ENCODE peak calls at places on chromosome 3, in six cellular contexts. C, G, W, Q, Z and L are unnamed samples.
A peak's percentile ranks its signal among the peaks of the same experiment; 100 is the strongest.

GRCh38 chr3:18443670-18444596 is 18.8 kb upstream of the SATB1 start:
- DNase-seq in C (no peak), G (peak; percentile 35), W (no peak), Q (no peak), Z (no peak), L (no peak)

GRCh38 chr3:152302521-152303021 is 33.8 kb downstream of the MBNL1 start:
- DNase-seq in C (peak; percentile 79), G (peak; percentile 81), W (no peak), Q (peak; percentile 93), Z (peak; percentile 89), L (peak; percentile 24)

GRCh38 chr3:53166206-53166605 is 5.2 kb downstream of the PRKCD start:
- DNase-seq in C (no peak), G (no peak), W (no peak), Q (no peak), Z (no peak), L (no peak)

GRCh38 chr3:24686764-24687163 is 192.1 kb upstream of the THRB start:
- DNase-seq in C (no peak), G (no peak), W (no peak), Q (no peak), Z (peak; percentile 83), L (no peak)

GRCh38 chr3:195044411-195044810 is 226.5 kb downstream of the XXYLT1 start:
- DNase-seq in C (no peak), G (peak; percentile 7), W (no peak), Q (no peak), Z (no peak), L (no peak)

GRCh38 chr3:66971891-66972551 is 26.1 kb upstream of the KBTBD8 start:
- DNase-seq in C (peak; percentile 5), G (peak; percentile 77), W (peak; percentile 72), Q (peak; percentile 10), Z (peak; percentile 69), L (peak; percentile 77)

GRCh38 chr3:172522871-172523818 is at the start of gene TNFSF10:
- DNase-seq in C (no peak), G (peak; percentile 69), W (peak; percentile 57), Q (no peak), Z (no peak), L (peak; percentile 91)

GRCh38 chr3:107884719-107885460 is 205.9 kb downstream of the CD47 start:
- DNase-seq in C (peak; percentile 57), G (no peak), W (no peak), Q (peak; percentile 76), Z (peak; percentile 46), L (no peak)

GRCh38 chr3:97793415-97794019 is 28.3 kb upstream of the CRYBG3 start:
- DNase-seq in C (peak; percentile 9), G (no peak), W (peak; percentile 45), Q (peak; percentile 25), Z (peak; percentile 59), L (peak; percentile 65)

GRCh38 chr3:12395349-12396012 is 88.8 kb upstream of the TSEN2 start:
- DNase-seq in C (no peak), G (no peak), W (no peak), Q (no peak), Z (peak; percentile 24), L (no peak)

GRCh38 chr3:173584834-173585831 is 187.6 kb downstream of the NLGN1 start:
- DNase-seq in C (no peak), G (peak; percentile 37), W (peak; percentile 17), Q (no peak), Z (peak; percentile 74), L (peak; percentile 69)

GRCh38 chr3:60339310-60339709 is 911.9 kb downstream of the FHIT start:
- DNase-seq in C (no peak), G (no peak), W (no peak), Q (no peak), Z (no peak), L (no peak)

GRCh38 chr3:50139718-50140423 is 15.3 kb upstream of the SEMA3F start:
- DNase-seq in C (no peak), G (no peak), W (no peak), Q (no peak), Z (no peak), L (no peak)

GRCh38 chr3:177554900-177555759 is 357.8 kb upstream of the TBL1XR1 start:
- DNase-seq in C (no peak), G (peak; percentile 54), W (no peak), Q (peak; percentile 50), Z (peak; percentile 83), L (no peak)

GRCh38 chr3:60746690-60747416 is 504.4 kb downstream of the FHIT start:
- DNase-seq in C (no peak), G (no peak), W (no peak), Q (no peak), Z (peak; percentile 3), L (no peak)

GRCh38 chr3:52046186-52046913 is 10.0 kb downstream of the DUSP7 start:
- DNase-seq in C (peak; percentile 98), G (peak; percentile 62), W (no peak), Q (peak; percentile 94), Z (peak; percentile 95), L (peak; percentile 96)

GRCh38 chr3:193744822-193745684 is 152.0 kb downstream of the OPA1 start:
- DNase-seq in C (no peak), G (no peak), W (no peak), Q (no peak), Z (no peak), L (no peak)

GRCh38 chr3:150265305-150265704 is 142.8 kb upstream of the TSC22D2 start:
- DNase-seq in C (no peak), G (no peak), W (no peak), Q (no peak), Z (no peak), L (no peak)

DNA sequence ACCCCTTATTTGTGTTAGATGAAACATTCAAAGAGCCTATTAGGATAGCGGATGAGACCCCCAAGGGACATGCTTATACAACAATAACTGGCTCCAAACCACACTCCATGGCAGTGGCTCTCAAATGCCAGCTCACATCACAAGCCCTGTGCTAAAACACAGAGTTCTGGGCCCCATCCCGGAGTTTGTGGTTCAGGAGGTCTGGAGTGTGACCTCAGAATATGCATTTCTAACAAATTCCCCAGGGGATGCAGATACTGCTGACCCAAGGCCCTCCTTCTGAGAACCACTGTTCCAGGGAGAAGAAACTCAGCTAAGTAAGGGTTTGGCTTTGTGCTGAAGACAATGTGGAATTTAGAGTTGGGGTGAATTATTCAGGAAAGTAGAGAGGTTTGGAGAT is 3.6 kb downstream of the CCRL2 start:
- DNase-seq in C (no peak), G (no peak), W (no peak), Q (no peak), Z (no peak), L (no peak)
- TF ChIP-seq CTCF in C (no peak), G (no peak), W (no peak), Q (no peak), Z (no peak), L (no peak)

DNA sequence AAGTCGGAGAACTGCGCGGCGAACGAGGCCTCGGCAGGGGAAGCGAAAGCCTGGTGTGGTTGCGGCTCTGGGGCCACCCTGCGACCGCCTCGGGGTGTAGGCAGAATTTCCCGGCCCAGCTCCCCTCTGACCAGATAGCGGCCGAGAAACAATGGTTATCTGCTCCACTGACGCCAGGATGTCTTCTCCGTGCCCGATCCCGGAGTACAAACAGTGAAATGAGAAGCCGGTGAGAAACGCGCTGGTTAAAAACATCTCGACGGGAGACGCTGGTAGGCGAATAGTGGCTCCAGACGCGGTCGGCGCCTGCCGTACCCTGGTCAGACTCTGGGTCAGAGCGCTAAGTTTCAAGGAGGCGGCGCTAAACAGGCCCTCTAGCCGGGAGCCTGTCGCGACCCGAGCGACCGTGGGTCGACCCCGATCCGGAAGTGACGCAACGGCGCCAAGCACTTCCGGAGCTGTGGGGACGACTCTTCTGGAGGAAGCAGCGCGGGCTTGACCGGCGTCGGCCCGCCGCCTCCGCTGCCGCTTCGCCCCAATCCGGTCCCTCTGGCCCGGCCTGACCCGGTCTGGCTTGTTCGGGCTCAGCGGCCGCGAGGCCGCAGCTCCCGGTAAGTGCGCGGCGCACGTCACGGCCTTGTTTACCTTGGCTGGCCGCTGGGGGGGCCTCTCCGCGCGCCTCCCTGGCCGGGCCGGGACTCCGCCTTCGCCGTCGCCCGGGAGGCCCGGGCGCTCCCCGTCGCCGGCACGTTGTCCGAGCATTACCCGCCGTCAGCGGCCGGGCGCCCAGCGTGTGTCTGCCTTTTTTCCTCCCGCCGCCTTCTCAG is at the start of gene ARIH2:
- DNase-seq in C (peak; percentile 45), G (peak; percentile 94), W (peak; percentile 80), Q (peak; percentile 61), Z (peak; percentile 94), L (peak; percentile 95)
- TF ChIP-seq CTCF in C (no peak), G (no peak), W (no peak), Q (no peak), Z (no peak), L (no peak)

GRCh38 chr3:23189183-23189582 is 13.9 kb upstream of the UBE2E2 start:
- DNase-seq in C (no peak), G (no peak), W (no peak), Q (no peak), Z (no peak), L (peak; percentile 23)

GRCh38 chr3:23183114-23183513 is 20.0 kb upstream of the UBE2E2 start:
- DNase-seq in C (no peak), G (no peak), W (no peak), Q (no peak), Z (no peak), L (no peak)

DNA sequence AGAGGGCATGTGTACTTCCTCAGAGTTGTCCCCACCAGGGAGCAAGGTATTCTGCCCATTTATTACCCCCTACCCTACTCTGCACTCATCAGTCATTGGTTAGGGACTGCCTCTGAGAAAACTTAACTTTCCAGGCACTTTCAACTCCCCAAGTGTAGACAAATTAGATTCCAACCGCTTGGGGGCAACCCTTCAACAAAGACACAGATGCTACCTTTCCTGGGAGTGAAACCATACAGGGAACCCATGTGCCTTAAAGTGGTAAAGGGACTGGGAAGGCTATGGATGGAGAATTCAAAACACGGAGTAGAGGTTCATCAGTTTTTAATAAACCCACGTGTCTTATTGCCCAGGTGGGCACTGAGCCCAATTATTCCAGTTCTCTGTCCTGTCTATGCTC is 19.4 kb upstream of the UBE2E2 start:
- DNase-seq in C (peak; percentile 10), G (no peak), W (no peak), Q (peak; percentile 24), Z (peak; percentile 62), L (peak; percentile 56)
- TF ChIP-seq CTCF in C (peak; percentile 65), G (peak; percentile 12), W (peak; percentile 17), Q (peak; percentile 67), Z (peak; percentile 64), L (peak; percentile 50)

GRCh38 chr3:123444023-123444422 is 4.9 kb downstream of the ADCY5 start:
- DNase-seq in C (no peak), G (no peak), W (no peak), Q (no peak), Z (no peak), L (no peak)

GRCh38 chr3:123442908-123443307 is 6.0 kb downstream of the ADCY5 start:
- DNase-seq in C (no peak), G (no peak), W (no peak), Q (no peak), Z (no peak), L (no peak)

GRCh38 chr3:123445702-123446101 is 3.2 kb downstream of the ADCY5 start:
- DNase-seq in C (no peak), G (no peak), W (no peak), Q (no peak), Z (no peak), L (no peak)

GRCh38 chr3:123446210-123446609 is 2.7 kb downstream of the ADCY5 start:
- DNase-seq in C (no peak), G (no peak), W (no peak), Q (no peak), Z (no peak), L (no peak)

DNA sequence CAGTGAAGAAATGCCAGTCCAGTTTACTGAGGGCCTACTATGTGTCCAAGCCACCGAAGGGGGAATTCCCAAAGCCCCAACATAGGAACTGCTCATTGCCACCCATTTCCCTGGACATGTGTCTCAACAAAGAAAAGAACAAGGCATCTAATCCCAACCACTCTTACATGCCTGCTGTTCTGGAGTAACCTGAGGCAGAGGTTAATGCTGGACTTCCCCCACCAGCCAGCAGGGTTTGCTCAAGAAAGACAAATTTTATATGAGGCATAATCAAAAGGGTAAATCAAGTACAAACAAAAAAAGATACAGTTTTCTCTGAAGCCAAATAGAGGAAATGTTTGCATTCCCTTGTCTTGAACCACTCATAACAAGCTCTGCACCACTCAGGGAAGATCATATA is 4.1 kb downstream of the ADCY5 start:
- DNase-seq in C (no peak), G (no peak), W (no peak), Q (no peak), Z (no peak), L (no peak)
- TF ChIP-seq CTCF in C (no peak), G (no peak), W (no peak), Q (no peak), Z (no peak), L (no peak)